ENCODE peak calls at places on chromosomes 11 and 22, in seven cellular contexts. One of them, this sample, is unnamed.

GRCh38 chr22:32342977-32343376 is 14.7 kb upstream of the RFPL3 start:
- DNase-seq in AG08396: no peak
- DNase-seq in iris pigment epithelial cell: no peak
- DNase-seq in BJ: no peak
- DNase-seq in stimulated activated CD8-positive, alpha-beta memory T cell treated with anti-CD3 and anti-CD28 coated beads, Interleukin-12 subunit alpha, Interleukin-12 subunit beta, amount 100 ng/mL, for 1 hour: no peak
- DNase-seq in iPS-NIHi11: no peak
- DNase-seq in hypothalamus: no peak
- DNase-seq in this sample: no peak

GRCh38 chr11:34161812-34162506 is 56.5 kb downstream of the NAT10 start:
- DNase-seq in AG08396: no peak
- DNase-seq in iris pigment epithelial cell: peak
- DNase-seq in BJ: no peak
- DNase-seq in stimulated activated CD8-positive, alpha-beta memory T cell treated with anti-CD3 and anti-CD28 coated beads, Interleukin-12 subunit alpha, Interleukin-12 subunit beta, amount 100 ng/mL, for 1 hour: peak
- DNase-seq in iPS-NIHi11: no peak
- DNase-seq in hypothalamus: no peak
- DNase-seq in this sample: no peak

GRCh38 chr11:63768232-63769043 is at the start of gene ZFTA:
- DNase-seq in AG08396: peak
- DNase-seq in iris pigment epithelial cell: peak
- DNase-seq in BJ: no peak
- DNase-seq in stimulated activated CD8-positive, alpha-beta memory T cell treated with anti-CD3 and anti-CD28 coated beads, Interleukin-12 subunit alpha, Interleukin-12 subunit beta, amount 100 ng/mL, for 1 hour: peak
- DNase-seq in iPS-NIHi11: peak
- DNase-seq in hypothalamus: peak
- DNase-seq in this sample: no peak

GRCh38 chr22:22090650-22091399 is 108.2 kb upstream of the TOP3B start:
- DNase-seq in AG08396: no peak
- DNase-seq in iris pigment epithelial cell: no peak
- DNase-seq in BJ: no peak
- DNase-seq in stimulated activated CD8-positive, alpha-beta memory T cell treated with anti-CD3 and anti-CD28 coated beads, Interleukin-12 subunit alpha, Interleukin-12 subunit beta, amount 100 ng/mL, for 1 hour: no peak
- DNase-seq in iPS-NIHi11: no peak
- DNase-seq in hypothalamus: no peak
- DNase-seq in this sample: no peak

GRCh38 chr11:94060401-94060800 is 39.2 kb downstream of the HEPHL1 start:
- DNase-seq in AG08396: no peak
- DNase-seq in iris pigment epithelial cell: peak
- DNase-seq in BJ: no peak
- DNase-seq in stimulated activated CD8-positive, alpha-beta memory T cell treated with anti-CD3 and anti-CD28 coated beads, Interleukin-12 subunit alpha, Interleukin-12 subunit beta, amount 100 ng/mL, for 1 hour: no peak
- DNase-seq in iPS-NIHi11: no peak
- DNase-seq in hypothalamus: no peak
- DNase-seq in this sample: no peak

GRCh38 chr11:120869516-120870011 is 154.3 kb upstream of the TBCEL start:
- DNase-seq in AG08396: no peak
- DNase-seq in iris pigment epithelial cell: no peak
- DNase-seq in BJ: no peak
- DNase-seq in stimulated activated CD8-positive, alpha-beta memory T cell treated with anti-CD3 and anti-CD28 coated beads, Interleukin-12 subunit alpha, Interleukin-12 subunit beta, amount 100 ng/mL, for 1 hour: no peak
- DNase-seq in iPS-NIHi11: no peak
- DNase-seq in hypothalamus: no peak
- DNase-seq in this sample: no peak

GRCh38 chr11:26510756-26511155 is 61.3 kb downstream of the MUC15 start:
- DNase-seq in AG08396: no peak
- DNase-seq in iris pigment epithelial cell: no peak
- DNase-seq in BJ: no peak
- DNase-seq in stimulated activated CD8-positive, alpha-beta memory T cell treated with anti-CD3 and anti-CD28 coated beads, Interleukin-12 subunit alpha, Interleukin-12 subunit beta, amount 100 ng/mL, for 1 hour: no peak
- DNase-seq in iPS-NIHi11: no peak
- DNase-seq in hypothalamus: no peak
- DNase-seq in this sample: no peak

GRCh38 chr11:61056566-61056965 is 45.7 kb upstream of the CD5 start:
- DNase-seq in AG08396: no peak
- DNase-seq in iris pigment epithelial cell: no peak
- DNase-seq in BJ: no peak
- DNase-seq in stimulated activated CD8-positive, alpha-beta memory T cell treated with anti-CD3 and anti-CD28 coated beads, Interleukin-12 subunit alpha, Interleukin-12 subunit beta, amount 100 ng/mL, for 1 hour: no peak
- DNase-seq in iPS-NIHi11: no peak
- DNase-seq in hypothalamus: no peak
- DNase-seq in this sample: no peak

GRCh38 chr11:130846606-130847005 is 69.7 kb downstream of the SNX19 start:
- DNase-seq in AG08396: no peak
- DNase-seq in iris pigment epithelial cell: peak
- DNase-seq in BJ: no peak
- DNase-seq in stimulated activated CD8-positive, alpha-beta memory T cell treated with anti-CD3 and anti-CD28 coated beads, Interleukin-12 subunit alpha, Interleukin-12 subunit beta, amount 100 ng/mL, for 1 hour: no peak
- DNase-seq in iPS-NIHi11: no peak
- DNase-seq in hypothalamus: no peak
- DNase-seq in this sample: no peak

GRCh38 chr11:45092901-45093760 is 53.3 kb upstream of the PRDM11 start:
- DNase-seq in AG08396: no peak
- DNase-seq in iris pigment epithelial cell: peak
- DNase-seq in BJ: no peak
- DNase-seq in stimulated activated CD8-positive, alpha-beta memory T cell treated with anti-CD3 and anti-CD28 coated beads, Interleukin-12 subunit alpha, Interleukin-12 subunit beta, amount 100 ng/mL, for 1 hour: peak
- DNase-seq in iPS-NIHi11: no peak
- DNase-seq in hypothalamus: no peak
- DNase-seq in this sample: no peak

GRCh38 chr22:36467946-36468345 is 13.5 kb downstream of the TXN2 start:
- DNase-seq in AG08396: peak
- DNase-seq in iris pigment epithelial cell: peak
- DNase-seq in BJ: peak
- DNase-seq in stimulated activated CD8-positive, alpha-beta memory T cell treated with anti-CD3 and anti-CD28 coated beads, Interleukin-12 subunit alpha, Interleukin-12 subunit beta, amount 100 ng/mL, for 1 hour: no peak
- DNase-seq in iPS-NIHi11: no peak
- DNase-seq in hypothalamus: no peak
- DNase-seq in this sample: peak

GRCh38 chr11:3984896-3985295 is 109.7 kb upstream of the RRM1 start:
- DNase-seq in AG08396: no peak
- DNase-seq in iris pigment epithelial cell: no peak
- DNase-seq in BJ: no peak
- DNase-seq in stimulated activated CD8-positive, alpha-beta memory T cell treated with anti-CD3 and anti-CD28 coated beads, Interleukin-12 subunit alpha, Interleukin-12 subunit beta, amount 100 ng/mL, for 1 hour: peak
- DNase-seq in iPS-NIHi11: peak
- DNase-seq in hypothalamus: no peak
- DNase-seq in this sample: no peak

GRCh38 chr11:59069082-59069481 is 17.0 kb upstream of the GLYATL1B start:
- DNase-seq in AG08396: no peak
- DNase-seq in iris pigment epithelial cell: no peak
- DNase-seq in BJ: no peak
- DNase-seq in stimulated activated CD8-positive, alpha-beta memory T cell treated with anti-CD3 and anti-CD28 coated beads, Interleukin-12 subunit alpha, Interleukin-12 subunit beta, amount 100 ng/mL, for 1 hour: no peak
- DNase-seq in iPS-NIHi11: no peak
- DNase-seq in hypothalamus: no peak
- DNase-seq in this sample: no peak

GRCh38 chr11:38543951-38544350 is 1945.9 kb upstream of the RAG2 start:
- DNase-seq in AG08396: no peak
- DNase-seq in iris pigment epithelial cell: no peak
- DNase-seq in BJ: no peak
- DNase-seq in stimulated activated CD8-positive, alpha-beta memory T cell treated with anti-CD3 and anti-CD28 coated beads, Interleukin-12 subunit alpha, Interleukin-12 subunit beta, amount 100 ng/mL, for 1 hour: no peak
- DNase-seq in iPS-NIHi11: no peak
- DNase-seq in hypothalamus: no peak
- DNase-seq in this sample: no peak

GRCh38 chr11:127003260-127003981 is 2.9 kb upstream of the KIRREL3 start:
- DNase-seq in AG08396: peak
- DNase-seq in iris pigment epithelial cell: no peak
- DNase-seq in BJ: no peak
- DNase-seq in stimulated activated CD8-positive, alpha-beta memory T cell treated with anti-CD3 and anti-CD28 coated beads, Interleukin-12 subunit alpha, Interleukin-12 subunit beta, amount 100 ng/mL, for 1 hour: no peak
- DNase-seq in iPS-NIHi11: peak
- DNase-seq in hypothalamus: peak
- DNase-seq in this sample: no peak

GRCh38 chr11:44308256-44308922 is 1.6 kb downstream of the ALX4 start:
- DNase-seq in AG08396: no peak
- DNase-seq in iris pigment epithelial cell: no peak
- DNase-seq in BJ: no peak
- DNase-seq in stimulated activated CD8-positive, alpha-beta memory T cell treated with anti-CD3 and anti-CD28 coated beads, Interleukin-12 subunit alpha, Interleukin-12 subunit beta, amount 100 ng/mL, for 1 hour: no peak
- DNase-seq in iPS-NIHi11: no peak
- DNase-seq in hypothalamus: no peak
- DNase-seq in this sample: no peak

GRCh38 chr11:57453543-57454177 is 6.7 kb upstream of the RTN4RL2 start:
- DNase-seq in AG08396: no peak
- DNase-seq in iris pigment epithelial cell: no peak
- DNase-seq in BJ: no peak
- DNase-seq in stimulated activated CD8-positive, alpha-beta memory T cell treated with anti-CD3 and anti-CD28 coated beads, Interleukin-12 subunit alpha, Interleukin-12 subunit beta, amount 100 ng/mL, for 1 hour: no peak
- DNase-seq in iPS-NIHi11: no peak
- DNase-seq in hypothalamus: no peak
- DNase-seq in this sample: no peak

GRCh38 chr11:15849265-15849664 is 507.1 kb downstream of the SOX6 start:
- DNase-seq in AG08396: no peak
- DNase-seq in iris pigment epithelial cell: no peak
- DNase-seq in BJ: no peak
- DNase-seq in stimulated activated CD8-positive, alpha-beta memory T cell treated with anti-CD3 and anti-CD28 coated beads, Interleukin-12 subunit alpha, Interleukin-12 subunit beta, amount 100 ng/mL, for 1 hour: no peak
- DNase-seq in iPS-NIHi11: no peak
- DNase-seq in hypothalamus: no peak
- DNase-seq in this sample: no peak

GRCh38 chr22:39556970-39557811 is 13.4 kb upstream of the CACNA1I start:
- DNase-seq in AG08396: peak
- DNase-seq in iris pigment epithelial cell: peak
- DNase-seq in BJ: no peak
- DNase-seq in stimulated activated CD8-positive, alpha-beta memory T cell treated with anti-CD3 and anti-CD28 coated beads, Interleukin-12 subunit alpha, Interleukin-12 subunit beta, amount 100 ng/mL, for 1 hour: peak
- DNase-seq in iPS-NIHi11: peak
- DNase-seq in hypothalamus: no peak
- DNase-seq in this sample: no peak

GRCh38 chr22:29267462-29267857 is 321 bp downstream of the RHBDD3 start:
- DNase-seq in AG08396: no peak
- DNase-seq in iris pigment epithelial cell: no peak
- DNase-seq in BJ: no peak
- DNase-seq in stimulated activated CD8-positive, alpha-beta memory T cell treated with anti-CD3 and anti-CD28 coated beads, Interleukin-12 subunit alpha, Interleukin-12 subunit beta, amount 100 ng/mL, for 1 hour: no peak
- DNase-seq in iPS-NIHi11: peak
- DNase-seq in hypothalamus: no peak
- DNase-seq in this sample: no peak